ENCODE peak calls at places on chromosomes 13 and 19, in four cellular contexts. Y is K562, Q is HL-60, E is GM12878. W is an unnamed sample.

GRCh38 chr19:39852882-39853281 is 6.7 kb upstream of the FBL start:
- DNase-seq in E (no peak), Q (no peak), Y (no peak), W (no peak)

GRCh38 chr13:72782717-72783116 is 784 bp downstream of the PIBF1 start:
- DNase-seq in Y (peak; percentile 15), E (no peak), Q (no peak), W (no peak)

GRCh38 chr13:32829269-32829668 is 187.0 kb upstream of the KL start:
- DNase-seq in Q (no peak), Y (no peak), E (no peak), W (no peak)

GRCh38 chr13:48769107-48769704 is 115.5 kb downstream of the CYSLTR2 start:
- DNase-seq in E (peak; percentile 68), Y (peak; percentile 78), Q (peak; percentile 70), W (peak; percentile 20)

GRCh38 chr13:43061496-43062280 is 38.3 kb downstream of the DNAJC15 start:
- DNase-seq in Q (no peak), E (no peak), Y (no peak), W (no peak)

GRCh38 chr13:111280226-111280625 is 40.2 kb upstream of the TEX29 start:
- DNase-seq in Q (no peak), Y (no peak), E (no peak), W (no peak)

GRCh38 chr13:68168448-68168847 is 938.3 kb upstream of the PCDH9 start:
- DNase-seq in E (no peak), Q (no peak), Y (no peak), W (no peak)

GRCh38 chr19:51359294-51359693 is 6.9 kb downstream of the ETFB start:
- DNase-seq in Y (no peak), Q (no peak), E (no peak), W (no peak)

GRCh38 chr13:100363351-100363750 is 225.2 kb downstream of the GGACT start:
- DNase-seq in Y (no peak), Q (no peak), E (no peak), W (no peak)

GRCh38 chr13:95535243-95535642 is 17.3 kb upstream of the CLDN10 start:
- DNase-seq in E (no peak), Y (peak; percentile 30), Q (no peak), W (no peak)

GRCh38 chr13:106522898-106523525 is 12.4 kb downstream of the EFNB2 start:
- DNase-seq in Y (no peak), E (no peak), Q (no peak), W (no peak)

GRCh38 chr13:51291341-51291740 is 48.1 kb upstream of the SERPINE3 start:
- DNase-seq in E (no peak), Y (no peak), Q (no peak), W (no peak)

GRCh38 chr19:19315444-19315843 is 4.9 kb downstream of the SUGP1 start:
- DNase-seq in Q (no peak), E (no peak), Y (no peak), W (peak; percentile 5)

GRCh38 chr13:60351326-60351725 is 45.7 kb upstream of the TDRD3 start:
- DNase-seq in E (no peak), Y (no peak), Q (no peak), W (no peak)

GRCh38 chr13:41942462-41943094 is 18.3 kb downstream of the VWA8 start:
- DNase-seq in Y (peak; percentile 47), Q (no peak), E (no peak), W (no peak)

GRCh38 chr13:28349901-28350654 is 144.8 kb downstream of the FLT1 start:
- DNase-seq in Y (peak; percentile 15), E (no peak), Q (no peak), W (no peak)

GRCh38 chr19:4580961-4581380 is 21.5 kb upstream of the SEMA6B start:
- DNase-seq in Q (no peak), E (no peak), Y (no peak), W (no peak)

GRCh38 chr19:33275933-33276619 is 26.3 kb downstream of the CEBPA start:
- DNase-seq in E (no peak), Q (no peak), Y (no peak), W (no peak)

GRCh38 chr13:65595881-65596280 is 1634.3 kb downstream of the PCDH9 start:
- DNase-seq in Y (no peak), Q (no peak), E (no peak), W (no peak)

GRCh38 chr13:75621147-75621546 is 15.0 kb upstream of the LMO7 start:
- DNase-seq in E (no peak), Y (no peak), Q (no peak), W (no peak)

GRCh38 chr19:46392252-46392801 is 21.0 kb downstream of the CCDC8 start:
- DNase-seq in Y (no peak), Q (no peak), E (no peak), W (no peak)

GRCh38 chr19:19647037-19647835 is 3.8 kb upstream of the GMIP start:
- DNase-seq in Q (no peak), E (no peak), Y (no peak), W (no peak)

GRCh38 chr13:29948246-29948645 is 97.8 kb upstream of the UBL3 start:
- DNase-seq in Q (no peak), E (no peak), Y (no peak), W (no peak)

GRCh38 chr19:55149078-55150003 is at the start of gene TNNT1:
- DNase-seq in E (no peak), Y (no peak), Q (no peak), W (no peak)

GRCh38 chr13:49936943-49937273 is 768 bp upstream of the SPRYD7 start:
- DNase-seq in Q (no peak), Y (no peak), E (no peak), W (no peak)

GRCh38 chr19:3412066-3412465 is 45.7 kb downstream of the NFIC start:
- DNase-seq in Q (no peak), E (no peak), Y (no peak), W (no peak)

GRCh38 chr13:76635232-76636021 is 250.8 kb downstream of the KCTD12 start:
- DNase-seq in Q (no peak), Y (no peak), E (no peak), W (no peak)

GRCh38 chr13:113638173-113638746 is 19.7 kb downstream of the ATP4B start:
- DNase-seq in Q (no peak), Y (no peak), E (no peak), W (no peak)

GRCh38 chr13:113637262-113638160 is 20.5 kb downstream of the ATP4B start:
- DNase-seq in E (no peak), Q (no peak), Y (no peak), W (no peak)

GRCh38 chr13:113641426-113641825 is 16.6 kb downstream of the ATP4B start:
- DNase-seq in Y (no peak), E (no peak), Q (no peak), W (no peak)

GRCh38 chr13:113638806-113639205 is 19.2 kb downstream of the ATP4B start:
- DNase-seq in E (no peak), Y (no peak), Q (no peak), W (no peak)

GRCh38 chr13:113639661-113640262 is 18.2 kb downstream of the ATP4B start:
- DNase-seq in Y (no peak), E (no peak), Q (no peak), W (no peak)
- TF ChIP-seq SPI1 in Y (no peak), E (no peak), Q (no peak), W (no peak)

DNA sequence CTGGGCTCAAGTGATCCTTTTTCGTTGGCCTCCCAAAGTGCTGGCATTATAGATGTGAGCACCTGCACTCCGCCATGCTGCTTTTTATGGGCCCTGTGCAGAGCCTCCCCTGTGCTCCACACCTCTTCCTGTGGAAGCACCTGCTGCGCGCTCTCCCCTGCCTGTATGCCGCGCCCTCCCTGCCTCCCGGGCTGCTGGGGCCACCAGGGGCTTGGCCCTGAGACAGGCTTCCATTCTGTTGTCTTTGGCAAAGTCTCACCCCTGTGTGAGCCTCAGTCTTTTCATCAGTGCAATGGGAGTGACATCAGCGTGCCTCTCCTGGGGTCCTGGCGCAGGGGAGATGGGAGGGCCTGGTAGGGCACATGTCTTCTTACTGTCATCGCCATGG is 1.3 kb downstream of the FAM174C start:
- DNase-seq in Q (no peak), E (no peak), Y (no peak), W (no peak)
- TF ChIP-seq SPI1 in Q (no peak), E (no peak), Y (no peak), W (no peak)

DNA sequence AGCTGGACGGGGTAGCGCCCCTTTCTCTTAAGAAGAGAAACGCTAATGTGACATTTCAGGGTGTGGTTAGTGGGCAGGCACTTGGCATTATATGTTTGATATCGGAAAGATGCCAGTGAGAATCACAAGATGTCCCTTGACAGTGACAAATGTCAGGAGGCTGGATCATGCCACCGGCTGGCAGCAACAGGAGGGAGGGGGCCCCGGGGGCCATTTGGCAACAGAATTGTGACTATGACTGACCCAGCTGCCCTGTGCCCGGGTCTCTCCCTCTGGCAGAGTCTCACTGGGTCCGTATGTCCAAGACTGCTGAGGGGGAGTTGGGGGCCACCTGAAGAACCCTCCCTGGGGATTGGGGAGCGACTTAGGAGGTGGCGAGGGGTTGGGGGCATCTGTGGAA is 4.8 kb downstream of the DCAF15 start:
- DNase-seq in Q (no peak), E (no peak), Y (no peak), W (no peak)
- TF ChIP-seq SPI1 in Q (no peak), E (no peak), Y (no peak), W (no peak)

GRCh38 chr19:38736036-38736412 is 8.2 kb downstream of the CAPN12 start:
- DNase-seq in E (no peak), Y (peak; percentile 84), Q (no peak), W (no peak)
- TF ChIP-seq SPI1 in E (no peak), Y (no peak), Q (no peak), W (no peak)

GRCh38 chr19:27925202-27925601 is 1287.7 kb downstream of the UQCRFS1 start:
- DNase-seq in Y (no peak), Q (no peak), E (no peak), W (no peak)

GRCh38 chr19:27920774-27921173 is 1292.2 kb downstream of the UQCRFS1 start:
- DNase-seq in E (no peak), Y (no peak), Q (no peak), W (no peak)

GRCh38 chr19:27918818-27919217 is 1294.1 kb downstream of the UQCRFS1 start:
- DNase-seq in Q (no peak), Y (no peak), E (no peak), W (no peak)

GRCh38 chr19:27922970-27923369 is 1290.0 kb downstream of the UQCRFS1 start:
- DNase-seq in Q (no peak), E (no peak), Y (no peak), W (no peak)
- TF ChIP-seq SPI1 in Q (no peak), E (no peak), Y (no peak), W (no peak)

GRCh38 chr13:44726214-44726613 is 150.1 kb upstream of the TSC22D1 start:
- DNase-seq in Q (no peak), Y (no peak), E (no peak), W (no peak)

GRCh38 chr13:44734204-44734707 is 158.1 kb upstream of the TSC22D1 start:
- DNase-seq in Y (no peak), E (no peak), Q (no peak), W (no peak)

GRCh38 chr13:44732503-44733098 is 156.5 kb upstream of the TSC22D1 start:
- DNase-seq in Q (no peak), E (no peak), Y (no peak), W (no peak)

GRCh38 chr13:44726777-44727176 is 150.6 kb upstream of the TSC22D1 start:
- DNase-seq in Q (no peak), Y (no peak), E (no peak), W (no peak)

DNA sequence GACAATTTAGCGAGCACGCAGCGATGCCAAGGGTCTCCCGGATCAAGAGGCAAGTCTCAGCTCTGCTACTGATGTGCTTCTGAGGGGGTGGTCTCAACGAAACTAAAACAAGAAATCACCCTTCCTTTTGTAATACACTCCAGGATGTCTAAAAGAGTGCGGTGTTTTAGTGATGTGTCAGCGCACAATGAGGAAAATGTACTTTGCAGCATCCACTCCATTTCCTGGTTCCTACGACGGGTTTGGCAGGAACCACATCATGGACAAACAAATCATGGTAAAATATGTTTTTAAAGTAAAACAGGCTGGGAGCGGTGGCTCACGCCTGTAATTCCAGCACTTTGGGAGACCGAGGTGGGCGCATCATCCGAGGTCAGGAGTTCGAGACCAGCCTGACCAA is 154.0 kb upstream of the TSC22D1 start:
- DNase-seq in Q (no peak), Y (no peak), E (no peak), W (no peak)
- TF ChIP-seq SPI1 in Q (no peak), Y (no peak), E (no peak), W (no peak)